ENCODE peak calls at places on chromosomes 13 and 19, in five cellular contexts. One of them, this sample, is unnamed.

GRCh38 chr13:41802684-41803554 is 158.0 kb downstream of the VWA8 start:
- DNase-seq in astrocyte of the cerebellum: peak
- DNase-seq in chondrocyte: no peak
- DNase-seq in fibroblast of lung: peak
- DNase-seq in fibroblast of mammary gland: peak
- DNase-seq in this sample: no peak

GRCh38 chr19:2170219-2170618 is 6.5 kb downstream of the DOT1L start:
- DNase-seq in astrocyte of the cerebellum: no peak
- DNase-seq in chondrocyte: no peak
- DNase-seq in fibroblast of lung: no peak
- DNase-seq in fibroblast of mammary gland: no peak
- DNase-seq in this sample: no peak

GRCh38 chr13:101527130-101527529 is 74.7 kb downstream of the ITGBL1 start:
- DNase-seq in astrocyte of the cerebellum: no peak
- DNase-seq in chondrocyte: no peak
- DNase-seq in fibroblast of lung: no peak
- DNase-seq in fibroblast of mammary gland: no peak
- DNase-seq in this sample: no peak

GRCh38 chr13:39317284-39317683 is 279.0 kb downstream of the NHLRC3 start:
- DNase-seq in astrocyte of the cerebellum: peak
- DNase-seq in chondrocyte: no peak
- DNase-seq in fibroblast of lung: peak
- DNase-seq in fibroblast of mammary gland: peak
- DNase-seq in this sample: no peak

GRCh38 chr13:25796474-25796873 is 255.3 kb downstream of the SHISA2 start:
- DNase-seq in astrocyte of the cerebellum: no peak
- DNase-seq in chondrocyte: no peak
- DNase-seq in fibroblast of lung: peak
- DNase-seq in fibroblast of mammary gland: no peak
- DNase-seq in this sample: no peak

GRCh38 chr19:29121684-29122083 is 91.3 kb downstream of the UQCRFS1 start:
- DNase-seq in astrocyte of the cerebellum: no peak
- DNase-seq in chondrocyte: no peak
- DNase-seq in fibroblast of lung: no peak
- DNase-seq in fibroblast of mammary gland: peak
- DNase-seq in this sample: no peak

GRCh38 chr13:26324867-26325266 is 70.9 kb downstream of the CDK8 start:
- DNase-seq in astrocyte of the cerebellum: no peak
- DNase-seq in chondrocyte: no peak
- DNase-seq in fibroblast of lung: peak
- DNase-seq in fibroblast of mammary gland: no peak
- DNase-seq in this sample: no peak

GRCh38 chr13:23557043-23557442 is 13.2 kb upstream of the TNFRSF19 start:
- DNase-seq in astrocyte of the cerebellum: no peak
- DNase-seq in chondrocyte: no peak
- DNase-seq in fibroblast of lung: no peak
- DNase-seq in fibroblast of mammary gland: no peak
- DNase-seq in this sample: no peak

GRCh38 chr13:41827507-41828213 is 133.2 kb downstream of the VWA8 start:
- DNase-seq in astrocyte of the cerebellum: peak
- DNase-seq in chondrocyte: no peak
- DNase-seq in fibroblast of lung: peak
- DNase-seq in fibroblast of mammary gland: peak
- DNase-seq in this sample: no peak

GRCh38 chr13:99657848-99658265 is 156.6 kb downstream of the TM9SF2 start:
- DNase-seq in astrocyte of the cerebellum: no peak
- DNase-seq in chondrocyte: no peak
- DNase-seq in fibroblast of lung: peak
- DNase-seq in fibroblast of mammary gland: peak
- DNase-seq in this sample: no peak

GRCh38 chr13:99660101-99660500 is 158.8 kb downstream of the TM9SF2 start:
- DNase-seq in astrocyte of the cerebellum: no peak
- DNase-seq in chondrocyte: no peak
- DNase-seq in fibroblast of lung: no peak
- DNase-seq in fibroblast of mammary gland: no peak
- DNase-seq in this sample: no peak

GRCh38 chr13:99656843-99657506 is 155.7 kb downstream of the TM9SF2 start:
- DNase-seq in astrocyte of the cerebellum: no peak
- DNase-seq in chondrocyte: no peak
- DNase-seq in fibroblast of lung: no peak
- DNase-seq in fibroblast of mammary gland: no peak
- DNase-seq in this sample: no peak

GRCh38 chr13:99659234-99659633 is 158.0 kb downstream of the TM9SF2 start:
- DNase-seq in astrocyte of the cerebellum: no peak
- DNase-seq in chondrocyte: no peak
- DNase-seq in fibroblast of lung: no peak
- DNase-seq in fibroblast of mammary gland: no peak
- DNase-seq in this sample: no peak

DNA sequence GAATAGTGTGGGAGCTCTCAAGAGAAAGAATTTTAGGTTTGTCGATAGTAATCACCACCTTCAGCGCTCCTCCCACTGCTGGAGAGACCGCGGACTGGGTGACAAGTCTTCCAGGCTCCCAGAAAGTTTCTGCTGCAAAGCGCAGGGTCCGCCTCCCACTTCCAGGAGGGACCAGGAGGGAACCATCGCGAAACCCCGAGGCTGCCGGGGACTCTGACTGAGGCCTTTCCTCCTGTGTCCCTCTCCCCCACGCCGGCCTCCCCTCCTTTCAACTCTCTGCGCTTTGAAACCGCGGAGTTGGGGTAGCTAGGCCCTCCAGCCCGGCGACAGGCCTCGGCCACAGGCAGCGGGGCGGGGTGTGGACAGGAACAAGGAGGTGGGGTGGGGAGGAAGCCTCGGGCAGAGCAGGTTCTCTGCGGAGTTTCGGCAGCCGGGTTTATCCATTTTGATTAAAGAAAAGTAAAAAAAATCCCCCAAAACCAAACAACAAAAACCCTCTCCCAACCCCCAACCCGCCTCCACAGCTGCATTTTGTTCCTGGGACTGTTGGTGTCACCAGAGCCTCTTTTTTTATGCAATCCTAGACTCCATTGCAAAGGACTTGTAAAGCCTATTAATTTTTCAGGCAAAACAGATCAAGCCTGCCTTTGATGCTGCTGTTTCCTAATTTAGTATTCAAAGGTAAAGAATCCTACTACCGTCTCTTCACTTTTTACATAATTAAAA is 157.2 kb downstream of the TM9SF2 start:
- DNase-seq in astrocyte of the cerebellum: peak
- DNase-seq in chondrocyte: no peak
- DNase-seq in fibroblast of lung: peak
- DNase-seq in fibroblast of mammary gland: peak
- DNase-seq in this sample: no peak
- TF ChIP-seq CTCF in astrocyte of the cerebellum: peak
- TF ChIP-seq CTCF in chondrocyte: peak
- TF ChIP-seq CTCF in fibroblast of lung: peak
- TF ChIP-seq CTCF in fibroblast of mammary gland: peak
- TF ChIP-seq CTCF in this sample: no peak

DNA sequence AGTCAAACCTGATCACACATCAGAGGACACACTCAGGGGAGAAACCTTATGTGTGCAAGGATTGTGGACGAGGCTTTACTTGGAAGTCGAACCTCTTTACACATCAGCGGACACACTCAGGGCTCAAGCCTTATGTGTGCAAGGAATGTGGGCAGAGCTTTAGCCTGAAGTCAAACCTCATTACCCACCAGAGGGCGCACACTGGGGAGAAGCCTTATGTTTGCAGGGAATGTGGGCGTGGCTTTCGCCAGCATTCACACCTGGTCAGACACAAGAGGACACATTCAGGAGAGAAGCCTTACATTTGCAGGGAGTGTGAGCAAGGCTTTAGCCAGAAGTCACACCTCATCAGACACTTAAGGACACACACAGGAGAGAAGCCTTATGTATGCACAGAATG is 8.2 kb upstream of the ZNF527 start:
- DNase-seq in astrocyte of the cerebellum: no peak
- DNase-seq in chondrocyte: no peak
- DNase-seq in fibroblast of lung: no peak
- DNase-seq in fibroblast of mammary gland: peak
- DNase-seq in this sample: no peak
- TF ChIP-seq CTCF in astrocyte of the cerebellum: peak
- TF ChIP-seq CTCF in chondrocyte: peak
- TF ChIP-seq CTCF in fibroblast of lung: no peak
- TF ChIP-seq CTCF in fibroblast of mammary gland: peak
- TF ChIP-seq CTCF in this sample: no peak

DNA sequence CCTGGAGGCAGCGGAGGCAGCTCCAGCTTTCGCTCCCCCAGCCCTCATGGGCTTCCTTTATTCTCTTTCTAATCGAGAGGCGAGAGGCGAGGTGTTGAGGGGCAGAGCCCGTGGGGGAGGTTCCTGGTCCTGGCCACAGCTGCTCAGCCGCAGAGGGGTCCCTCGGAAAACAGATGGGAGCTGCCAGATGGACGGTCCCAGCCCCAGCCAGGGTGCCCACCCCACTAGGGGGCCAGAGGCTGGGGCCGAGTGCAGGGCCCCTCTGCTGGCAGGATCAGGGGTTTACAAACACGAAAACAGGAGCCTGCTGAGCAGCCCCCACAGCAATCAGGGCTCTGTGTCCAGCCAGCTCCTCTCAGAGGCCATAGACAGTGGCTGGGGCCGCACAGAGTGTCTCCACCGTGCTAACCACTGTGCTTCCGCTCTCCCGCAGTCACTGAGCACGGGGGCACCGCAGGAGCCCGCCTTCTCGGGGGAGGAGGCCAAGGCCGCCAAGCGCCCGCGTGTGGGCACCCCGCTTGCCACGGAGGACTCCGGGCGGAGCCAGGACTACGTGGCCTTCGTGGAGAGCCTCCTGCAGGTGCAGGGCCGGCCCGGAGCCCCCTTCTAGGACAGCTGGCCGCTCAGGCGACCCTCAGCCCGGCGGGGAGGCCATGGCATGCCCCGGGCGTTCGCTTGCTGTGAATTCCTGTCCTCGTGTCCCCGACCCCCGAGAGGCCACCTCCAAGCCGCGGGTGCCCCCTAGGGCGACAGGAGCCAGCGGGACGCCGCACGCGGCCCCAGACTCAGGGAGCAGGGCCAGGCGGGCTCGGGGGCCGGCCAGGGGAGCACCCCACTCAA is 182.2 kb downstream of the KDM4B start:
- DNase-seq in astrocyte of the cerebellum: no peak
- DNase-seq in chondrocyte: peak
- DNase-seq in fibroblast of lung: no peak
- DNase-seq in fibroblast of mammary gland: no peak
- DNase-seq in this sample: no peak
- TF ChIP-seq CTCF in astrocyte of the cerebellum: no peak
- TF ChIP-seq CTCF in chondrocyte: no peak
- TF ChIP-seq CTCF in fibroblast of lung: no peak
- TF ChIP-seq CTCF in fibroblast of mammary gland: no peak
- TF ChIP-seq CTCF in this sample: no peak

GRCh38 chr13:22103628-22104027 is 432.8 kb downstream of the FGF9 start:
- DNase-seq in astrocyte of the cerebellum: no peak
- DNase-seq in chondrocyte: no peak
- DNase-seq in fibroblast of lung: no peak
- DNase-seq in fibroblast of mammary gland: no peak
- DNase-seq in this sample: no peak
- TF ChIP-seq CTCF in astrocyte of the cerebellum: no peak
- TF ChIP-seq CTCF in chondrocyte: no peak
- TF ChIP-seq CTCF in fibroblast of lung: no peak
- TF ChIP-seq CTCF in fibroblast of mammary gland: no peak
- TF ChIP-seq CTCF in this sample: no peak

DNA sequence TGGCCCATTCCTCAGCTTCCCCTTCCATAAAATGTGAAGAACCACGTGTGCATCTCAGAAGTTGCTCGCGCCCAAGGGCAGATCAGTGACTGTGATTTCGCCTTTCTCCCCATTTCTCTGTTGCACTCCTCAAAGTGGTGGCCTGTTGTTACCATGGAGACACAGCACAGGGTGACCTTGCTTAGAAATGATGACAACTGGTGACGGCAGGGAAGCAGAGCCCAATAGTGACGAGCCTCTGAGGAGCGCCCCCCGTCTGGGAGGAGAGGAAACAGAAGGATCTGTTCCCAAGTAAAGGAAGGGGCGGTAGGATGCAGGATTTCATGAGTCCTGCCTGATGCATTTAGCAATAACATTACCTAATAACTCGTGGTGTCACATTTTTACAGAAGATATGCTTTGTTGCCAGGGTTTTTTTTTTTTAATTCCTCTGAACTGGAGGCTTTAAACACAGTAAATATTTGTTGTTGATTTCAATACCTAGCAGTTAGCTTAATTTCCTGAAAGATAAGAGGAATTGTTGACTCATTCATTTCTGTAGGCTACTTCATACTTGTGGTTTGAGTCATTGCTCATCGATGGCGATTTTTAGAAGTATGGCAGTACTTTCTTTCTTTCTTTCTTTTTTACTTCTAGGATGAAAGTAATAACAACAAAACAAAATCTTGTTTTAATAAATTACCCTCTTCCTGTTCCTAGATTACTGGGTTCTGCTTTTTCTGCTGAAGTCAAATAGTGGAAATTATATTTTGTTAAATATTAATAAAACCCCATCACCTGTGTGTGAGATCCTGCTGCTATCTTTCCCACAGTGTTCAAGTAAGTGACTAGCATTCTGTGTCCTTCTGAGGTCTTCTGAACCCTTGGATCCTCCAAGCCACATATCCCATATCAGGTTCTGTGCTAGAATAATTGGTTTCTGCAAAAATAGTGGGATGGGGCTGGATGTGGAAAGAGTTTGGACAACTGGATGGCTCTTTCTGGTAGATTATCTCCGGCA is 36.0 kb downstream of the MBNL2 start:
- DNase-seq in astrocyte of the cerebellum: peak
- DNase-seq in chondrocyte: no peak
- DNase-seq in fibroblast of lung: peak
- DNase-seq in fibroblast of mammary gland: peak
- DNase-seq in this sample: no peak
- TF ChIP-seq CTCF in astrocyte of the cerebellum: peak
- TF ChIP-seq CTCF in chondrocyte: peak
- TF ChIP-seq CTCF in fibroblast of lung: no peak
- TF ChIP-seq CTCF in fibroblast of mammary gland: peak
- TF ChIP-seq CTCF in this sample: no peak

GRCh38 chr19:38384209-38385027 is 3.4 kb downstream of the GGN start:
- DNase-seq in astrocyte of the cerebellum: no peak
- DNase-seq in chondrocyte: no peak
- DNase-seq in fibroblast of lung: peak
- DNase-seq in fibroblast of mammary gland: no peak
- DNase-seq in this sample: no peak
- TF ChIP-seq CTCF in astrocyte of the cerebellum: peak
- TF ChIP-seq CTCF in chondrocyte: peak
- TF ChIP-seq CTCF in fibroblast of lung: peak
- TF ChIP-seq CTCF in fibroblast of mammary gland: peak
- TF ChIP-seq CTCF in this sample: no peak

GRCh38 chr19:35860818-35861639 is 4.3 kb downstream of the KIRREL2 start:
- DNase-seq in astrocyte of the cerebellum: no peak
- DNase-seq in chondrocyte: no peak
- DNase-seq in fibroblast of lung: no peak
- DNase-seq in fibroblast of mammary gland: no peak
- DNase-seq in this sample: no peak
- TF ChIP-seq CTCF in astrocyte of the cerebellum: no peak
- TF ChIP-seq CTCF in chondrocyte: no peak
- TF ChIP-seq CTCF in fibroblast of lung: no peak
- TF ChIP-seq CTCF in fibroblast of mammary gland: no peak
- TF ChIP-seq CTCF in this sample: no peak

DNA sequence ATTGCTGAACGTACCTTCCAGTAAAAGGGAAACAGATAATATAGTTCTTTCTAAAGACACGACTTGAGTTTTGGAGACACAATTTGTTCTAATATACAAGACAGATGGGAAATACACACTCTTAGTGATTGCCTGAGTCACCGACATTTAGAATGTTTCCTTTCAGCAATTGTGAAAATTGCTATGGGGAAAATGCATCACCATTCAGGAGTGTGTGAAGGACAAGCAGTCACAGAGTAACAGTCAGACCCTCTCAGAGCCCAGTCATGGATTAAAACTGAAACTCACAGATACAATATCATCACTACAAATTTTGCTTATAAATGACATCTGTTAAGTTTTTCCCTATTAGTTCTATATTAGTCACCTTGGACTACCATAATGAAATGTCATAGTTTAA is 286.1 kb downstream of the SPRY2 start:
- DNase-seq in astrocyte of the cerebellum: no peak
- DNase-seq in chondrocyte: no peak
- DNase-seq in fibroblast of lung: peak
- DNase-seq in fibroblast of mammary gland: peak
- DNase-seq in this sample: no peak
- TF ChIP-seq CTCF in astrocyte of the cerebellum: no peak
- TF ChIP-seq CTCF in chondrocyte: no peak
- TF ChIP-seq CTCF in fibroblast of lung: no peak
- TF ChIP-seq CTCF in fibroblast of mammary gland: no peak
- TF ChIP-seq CTCF in this sample: no peak